ENCODE peak calls at places on chromosome 10, in six cellular contexts. One of them, this sample, is unnamed.

GRCh38 chr10:104809288-104810090 is 168.4 kb downstream of the SORCS3 start:
- DNase-seq in heart right ventricle: no peak
- DNase-seq in brain microvascular endothelial cell: no peak
- DNase-seq in B cell: no peak
- DNase-seq in AG10803: peak; percentile 1
- DNase-seq in keratinocyte: peak; percentile 60
- DNase-seq in this sample: no peak

GRCh38 chr10:15791816-15792524 is 68.3 kb downstream of the MINDY3 start:
- DNase-seq in heart right ventricle: no peak
- DNase-seq in brain microvascular endothelial cell: no peak
- DNase-seq in B cell: no peak
- DNase-seq in AG10803: peak; percentile 31
- DNase-seq in keratinocyte: no peak
- DNase-seq in this sample: no peak

GRCh38 chr10:60536529-60537114 is 146.9 kb upstream of the ANK3 start:
- DNase-seq in heart right ventricle: no peak
- DNase-seq in brain microvascular endothelial cell: peak; percentile 69
- DNase-seq in B cell: no peak
- DNase-seq in AG10803: peak; percentile 25
- DNase-seq in keratinocyte: peak; percentile 36
- DNase-seq in this sample: no peak

GRCh38 chr10:46229144-46229563 is 57.6 kb upstream of the ANTXRL start:
- DNase-seq in heart right ventricle: no peak
- DNase-seq in brain microvascular endothelial cell: no peak
- DNase-seq in B cell: no peak
- DNase-seq in AG10803: no peak
- DNase-seq in keratinocyte: no peak
- DNase-seq in this sample: no peak

GRCh38 chr10:62049815-62050626 is 148.5 kb downstream of the ARID5B start:
- DNase-seq in heart right ventricle: no peak
- DNase-seq in brain microvascular endothelial cell: no peak
- DNase-seq in B cell: no peak
- DNase-seq in AG10803: no peak
- DNase-seq in keratinocyte: no peak
- DNase-seq in this sample: no peak

GRCh38 chr10:63670291-63670898 is 149.2 kb downstream of the REEP3 start:
- DNase-seq in heart right ventricle: no peak
- DNase-seq in brain microvascular endothelial cell: no peak
- DNase-seq in B cell: no peak
- DNase-seq in AG10803: peak; percentile 45
- DNase-seq in keratinocyte: no peak
- DNase-seq in this sample: peak; percentile 32

GRCh38 chr10:129725890-129726631 is 238.0 kb downstream of the EBF3 start:
- DNase-seq in heart right ventricle: no peak
- DNase-seq in brain microvascular endothelial cell: no peak
- DNase-seq in B cell: no peak
- DNase-seq in AG10803: no peak
- DNase-seq in keratinocyte: no peak
- DNase-seq in this sample: no peak

GRCh38 chr10:43931308-43931930 is 282.7 kb upstream of the ZNF32 start:
- DNase-seq in heart right ventricle: no peak
- DNase-seq in brain microvascular endothelial cell: peak; percentile 64
- DNase-seq in B cell: no peak
- DNase-seq in AG10803: peak; percentile 89
- DNase-seq in keratinocyte: no peak
- DNase-seq in this sample: no peak

GRCh38 chr10:96317067-96317833 is 13.0 kb downstream of the DNTT start:
- DNase-seq in heart right ventricle: no peak
- DNase-seq in brain microvascular endothelial cell: no peak
- DNase-seq in B cell: no peak
- DNase-seq in AG10803: no peak
- DNase-seq in keratinocyte: no peak
- DNase-seq in this sample: no peak

GRCh38 chr10:97542169-97543024 is 30.2 kb upstream of the ANKRD2 start:
- DNase-seq in heart right ventricle: peak; percentile 56
- DNase-seq in brain microvascular endothelial cell: peak; percentile 90
- DNase-seq in B cell: no peak
- DNase-seq in AG10803: peak; percentile 87
- DNase-seq in keratinocyte: peak; percentile 81
- DNase-seq in this sample: no peak

GRCh38 chr10:60396766-60397165 is 7.1 kb upstream of the ANK3 start:
- DNase-seq in heart right ventricle: no peak
- DNase-seq in brain microvascular endothelial cell: no peak
- DNase-seq in B cell: no peak
- DNase-seq in AG10803: no peak
- DNase-seq in keratinocyte: no peak
- DNase-seq in this sample: no peak

GRCh38 chr10:103661198-103661950 is 167.9 kb downstream of the NEURL1 start:
- DNase-seq in heart right ventricle: peak; percentile 80
- DNase-seq in brain microvascular endothelial cell: peak; percentile 83
- DNase-seq in B cell: peak; percentile 51
- DNase-seq in AG10803: peak; percentile 95
- DNase-seq in keratinocyte: no peak
- DNase-seq in this sample: peak; percentile 84

GRCh38 chr10:103659674-103660363 is 166.3 kb downstream of the NEURL1 start:
- DNase-seq in heart right ventricle: peak; percentile 49
- DNase-seq in brain microvascular endothelial cell: peak; percentile 88
- DNase-seq in B cell: peak; percentile 68
- DNase-seq in AG10803: peak; percentile 88
- DNase-seq in keratinocyte: no peak
- DNase-seq in this sample: peak; percentile 88

GRCh38 chr10:103661951-103662405 is 168.5 kb downstream of the NEURL1 start:
- DNase-seq in heart right ventricle: no peak
- DNase-seq in brain microvascular endothelial cell: no peak
- DNase-seq in B cell: no peak
- DNase-seq in AG10803: peak; percentile 23
- DNase-seq in keratinocyte: no peak
- DNase-seq in this sample: no peak

GRCh38 chr10:103658049-103658577 is 164.6 kb downstream of the NEURL1 start:
- DNase-seq in heart right ventricle: no peak
- DNase-seq in brain microvascular endothelial cell: no peak
- DNase-seq in B cell: no peak
- DNase-seq in AG10803: no peak
- DNase-seq in keratinocyte: no peak
- DNase-seq in this sample: no peak

GRCh38 chr10:103660364-103661197 is 167.1 kb downstream of the NEURL1 start:
- DNase-seq in heart right ventricle: peak; percentile 47
- DNase-seq in brain microvascular endothelial cell: peak; percentile 56
- DNase-seq in B cell: peak; percentile 28
- DNase-seq in AG10803: peak; percentile 31
- DNase-seq in keratinocyte: no peak
- DNase-seq in this sample: peak; percentile 68
- TF ChIP-seq CTCF in heart right ventricle: peak; percentile 32
- TF ChIP-seq CTCF in brain microvascular endothelial cell: peak; percentile 40
- TF ChIP-seq CTCF in B cell: no peak
- TF ChIP-seq CTCF in AG10803: peak; percentile 22
- TF ChIP-seq CTCF in keratinocyte: no peak
- TF ChIP-seq CTCF in this sample: peak; percentile 4

DNA sequence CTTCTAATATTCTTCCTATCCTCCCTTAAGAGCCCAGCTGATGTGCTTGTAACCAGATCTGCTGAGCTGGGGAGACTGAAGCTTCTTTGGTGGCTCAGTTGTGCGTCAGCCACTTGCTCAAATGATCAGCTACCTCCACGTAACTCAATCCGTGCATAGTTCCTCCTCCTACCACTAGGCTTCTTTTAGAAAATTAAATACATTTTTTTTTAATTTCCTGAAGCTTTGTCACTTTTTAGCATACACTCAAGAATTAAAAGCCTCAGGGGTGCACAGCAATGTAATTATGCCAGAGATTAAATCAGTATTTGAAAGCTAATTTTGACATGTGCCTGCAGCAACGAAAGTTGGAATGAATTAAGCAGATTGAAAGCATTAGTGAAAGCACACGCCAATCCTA is 20.4 kb upstream of the PRLHR start:
- DNase-seq in heart right ventricle: no peak
- DNase-seq in brain microvascular endothelial cell: peak; percentile 29
- DNase-seq in B cell: no peak
- DNase-seq in AG10803: peak; percentile 2
- DNase-seq in keratinocyte: peak; percentile 4
- DNase-seq in this sample: no peak
- TF ChIP-seq CTCF in heart right ventricle: no peak
- TF ChIP-seq CTCF in brain microvascular endothelial cell: peak; percentile 12
- TF ChIP-seq CTCF in B cell: no peak
- TF ChIP-seq CTCF in AG10803: peak; percentile 30
- TF ChIP-seq CTCF in keratinocyte: peak; percentile 44
- TF ChIP-seq CTCF in this sample: no peak

GRCh38 chr10:80204801-80205477 is 398 bp downstream of the ANXA11 start:
- DNase-seq in heart right ventricle: peak; percentile 63
- DNase-seq in brain microvascular endothelial cell: no peak
- DNase-seq in B cell: peak; percentile 70
- DNase-seq in AG10803: no peak
- DNase-seq in keratinocyte: no peak
- DNase-seq in this sample: peak; percentile 58

GRCh38 chr10:80203835-80204148 is 1.5 kb downstream of the ANXA11 start:
- DNase-seq in heart right ventricle: no peak
- DNase-seq in brain microvascular endothelial cell: no peak
- DNase-seq in B cell: no peak
- DNase-seq in AG10803: no peak
- DNase-seq in keratinocyte: no peak
- DNase-seq in this sample: no peak

GRCh38 chr10:80204193-80204714 is 1.1 kb downstream of the ANXA11 start:
- DNase-seq in heart right ventricle: no peak
- DNase-seq in brain microvascular endothelial cell: no peak
- DNase-seq in B cell: no peak
- DNase-seq in AG10803: no peak
- DNase-seq in keratinocyte: no peak
- DNase-seq in this sample: no peak

GRCh38 chr10:80201592-80202256 is 3.6 kb downstream of the ANXA11 start:
- DNase-seq in heart right ventricle: no peak
- DNase-seq in brain microvascular endothelial cell: no peak
- DNase-seq in B cell: no peak
- DNase-seq in AG10803: no peak
- DNase-seq in keratinocyte: no peak
- DNase-seq in this sample: no peak

GRCh38 chr10:80202934-80203834 is 2.2 kb downstream of the ANXA11 start:
- DNase-seq in heart right ventricle: peak; percentile 71
- DNase-seq in brain microvascular endothelial cell: peak; percentile 94
- DNase-seq in B cell: peak; percentile 64
- DNase-seq in AG10803: peak; percentile 91
- DNase-seq in keratinocyte: no peak
- DNase-seq in this sample: peak; percentile 77
- TF ChIP-seq CTCF in heart right ventricle: peak; percentile 58
- TF ChIP-seq CTCF in brain microvascular endothelial cell: peak; percentile 47
- TF ChIP-seq CTCF in B cell: peak; percentile 42
- TF ChIP-seq CTCF in AG10803: peak; percentile 20
- TF ChIP-seq CTCF in keratinocyte: peak; percentile 48
- TF ChIP-seq CTCF in this sample: peak; percentile 71

DNA sequence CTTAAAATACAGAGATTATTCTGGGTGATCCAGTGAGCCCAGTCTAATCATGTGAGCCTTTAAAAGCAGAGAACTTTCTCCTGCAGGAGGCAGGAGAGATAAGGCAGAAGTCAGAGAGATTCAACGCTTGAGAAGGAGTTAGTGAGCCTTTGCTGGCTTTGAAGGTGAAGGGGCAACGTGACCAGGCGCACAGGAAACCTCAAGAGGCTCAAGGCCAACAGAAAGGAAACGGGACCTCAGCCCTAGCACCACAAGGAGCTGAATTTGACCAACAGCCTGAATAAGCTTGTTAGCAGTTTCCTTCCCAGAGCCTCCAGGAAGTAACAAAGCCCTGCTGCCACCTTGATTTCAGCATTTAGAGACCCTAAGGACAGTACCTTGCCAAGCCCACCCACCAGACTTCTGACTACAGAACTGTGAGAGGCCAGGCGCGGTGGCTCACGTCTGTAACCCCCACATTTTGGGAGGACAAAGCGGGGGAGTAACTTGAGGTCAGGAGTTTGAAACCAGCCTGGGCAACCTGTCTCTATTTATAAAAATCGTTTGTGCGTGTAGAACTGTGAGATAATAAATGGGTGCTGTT is 87.3 kb upstream of the KAT6B start:
- DNase-seq in heart right ventricle: no peak
- DNase-seq in brain microvascular endothelial cell: peak; percentile 10
- DNase-seq in B cell: peak; percentile 52
- DNase-seq in AG10803: no peak
- DNase-seq in keratinocyte: no peak
- DNase-seq in this sample: peak; percentile 64
- TF ChIP-seq CTCF in heart right ventricle: peak; percentile 48
- TF ChIP-seq CTCF in brain microvascular endothelial cell: peak; percentile 57
- TF ChIP-seq CTCF in B cell: peak; percentile 54
- TF ChIP-seq CTCF in AG10803: peak; percentile 32
- TF ChIP-seq CTCF in keratinocyte: no peak
- TF ChIP-seq CTCF in this sample: peak; percentile 56